ENCODE peak calls at places on chromosomes 16 and 17, in ten cellular contexts. V is HCT116; R is OCI-LY7; B is germinal center; Z is HL-60; Y is body of pancreas; T is NCI-H2171; A is effector CD4-positive, alpha-beta T cell; D is CD4-positive, alpha-beta T cell; P is stromal cell of bone marrow. W is an unnamed sample.

GRCh38 chr16:85888405-85889331 is 10.3 kb upstream of the IRF8 start:
- DNase-seq in V (no peak), R (peak; percentile 67), B (peak; percentile 73), Z (no peak), Y (no peak), T (no peak), A (no peak), D (no peak), P (no peak), W (peak; percentile 10)

GRCh38 chr16:71883193-71883848 is 661 bp downstream of the ZNF821 start:
- DNase-seq in V (no peak), R (peak; percentile 45), B (peak; percentile 57), Z (no peak), Y (peak; percentile 47), T (peak; percentile 17), A (peak; percentile 52), D (peak; percentile 39), P (no peak), W (peak; percentile 45)

GRCh38 chr16:67883146-67883871 is 1.4 kb upstream of the NRN1L start:
- DNase-seq in V (no peak), R (no peak), B (no peak), Z (no peak), Y (no peak), T (no peak), A (no peak), D (no peak), P (no peak), W (no peak)

GRCh38 chr16:24975428-24975889 is 39.7 kb downstream of the ARHGAP17 start:
- DNase-seq in V (no peak), R (peak; percentile 89), B (peak; percentile 59), Z (peak; percentile 23), Y (no peak), T (no peak), A (no peak), D (no peak), P (no peak), W (no peak)

GRCh38 chr17:1718362-1719165 is 5.9 kb upstream of the WDR81 start:
- DNase-seq in V (no peak), R (no peak), B (no peak), Z (no peak), Y (no peak), T (no peak), A (no peak), D (no peak), P (no peak), W (no peak)

GRCh38 chr16:67460168-67460567 is 20.8 kb downstream of the ATP6V0D1 start:
- DNase-seq in V (no peak), R (no peak), B (no peak), Z (no peak), Y (no peak), T (no peak), A (no peak), D (no peak), P (no peak), W (no peak)

GRCh38 chr16:28505489-28506137 is 1.0 kb downstream of the IL27 start:
- DNase-seq in V (no peak), R (no peak), B (no peak), Z (no peak), Y (no peak), T (no peak), A (no peak), D (no peak), P (no peak), W (no peak)

GRCh38 chr17:8147805-8148404 is 4.3 kb downstream of the PER1 start:
- DNase-seq in V (no peak), R (no peak), B (no peak), Z (no peak), Y (no peak), T (no peak), A (no peak), D (no peak), P (no peak), W (no peak)

GRCh38 chr17:3835410-3836229 is 10.4 kb downstream of the NCBP3 start:
- DNase-seq in V (no peak), R (no peak), B (no peak), Z (peak; percentile 80), Y (no peak), T (no peak), A (no peak), D (no peak), P (no peak), W (no peak)

GRCh38 chr16:17944345-17944744 is 392.2 kb downstream of the NPIPA8 start:
- DNase-seq in V (no peak), R (no peak), B (no peak), Z (no peak), Y (no peak), T (no peak), A (no peak), D (no peak), P (no peak), W (no peak)

GRCh38 chr17:40474419-40475002 is 26.9 kb downstream of the TNS4 start:
- DNase-seq in V (no peak), R (no peak), B (no peak), Z (no peak), Y (no peak), T (no peak), A (no peak), D (no peak), P (no peak), W (no peak)

GRCh38 chr17:50129946-50130777 is at the start of gene SAMD14:
- DNase-seq in V (no peak), R (no peak), B (peak; percentile 64), Z (no peak), Y (no peak), T (peak; percentile 32), A (peak; percentile 22), D (peak; percentile 42), P (no peak), W (peak; percentile 23)

GRCh38 chr17:66348605-66349165 is 46.3 kb downstream of the PRKCA start:
- DNase-seq in V (peak; percentile 22), R (no peak), B (no peak), Z (no peak), Y (peak; percentile 66), T (peak; percentile 59), A (no peak), D (no peak), P (peak; percentile 44), W (no peak)

GRCh38 chr16:4613636-4614570 is 785 bp downstream of the UBALD1 start:
- DNase-seq in V (no peak), R (peak; percentile 28), B (peak; percentile 28), Z (peak; percentile 39), Y (peak; percentile 52), T (peak; percentile 35), A (no peak), D (no peak), P (no peak), W (no peak)